ENCODE peak calls at places on chromosomes 3 and 15, in five cellular contexts. J, S, C, H and W are unnamed samples.

GRCh38 chr3:63918321-63918720 is 6.1 kb upstream of the SCAANT1 start:
- DNase-seq in H (no peak), C (no peak), J (no peak), S (no peak), W (no peak)

GRCh38 chr3:29317659-29318173 is 36.8 kb downstream of the RBMS3 start:
- DNase-seq in H (no peak), J (no peak), S (no peak), C (no peak), W (no peak)

GRCh38 chr3:55305714-55306485 is 181.2 kb downstream of the WNT5A start:
- DNase-seq in J (no peak), H (no peak), C (no peak), S (no peak), W (no peak)

GRCh38 chr3:171614318-171614967 is 154.2 kb upstream of the TNIK start:
- DNase-seq in H (peak), S (peak), J (peak), C (no peak), W (no peak)

GRCh38 chr3:36455406-36455805 is 75.1 kb downstream of the STAC start:
- DNase-seq in S (no peak), H (no peak), J (no peak), C (no peak), W (no peak)

GRCh38 chr3:194121881-194122280 is 14.1 kb upstream of the HES1 start:
- DNase-seq in H (no peak), C (no peak), S (peak), J (no peak), W (no peak)

GRCh38 chr3:160810360-160810759 is 54.3 kb downstream of the PPM1L start:
- DNase-seq in S (no peak), J (no peak), C (no peak), H (no peak), W (no peak)

GRCh38 chr3:72274511-72275295 is 489.8 kb upstream of the PROK2 start:
- DNase-seq in C (no peak), J (no peak), S (no peak), H (no peak), W (no peak)

GRCh38 chr3:135240426-135240825 is 445.4 kb downstream of the EPHB1 start:
- DNase-seq in S (no peak), J (peak), H (no peak), C (no peak), W (no peak)

GRCh38 chr15:35427091-35427490 is 118.9 kb downstream of the DPH6 start:
- DNase-seq in S (no peak), H (no peak), C (no peak), J (no peak), W (no peak)

GRCh38 chr3:191070201-191070600 is 128.8 kb upstream of the OSTN start:
- DNase-seq in C (no peak), H (no peak), J (no peak), S (no peak), W (no peak)

GRCh38 chr3:31688847-31689246 is 156.1 kb downstream of the STT3B start:
- DNase-seq in C (no peak), S (no peak), H (no peak), J (no peak), W (no peak)

GRCh38 chr3:172152869-172153268 is 113.5 kb downstream of the FNDC3B start:
- DNase-seq in C (no peak), J (no peak), S (no peak), H (no peak), W (no peak)

GRCh38 chr3:194496217-194496881 is 9.5 kb upstream of the ATP13A3 start:
- DNase-seq in C (no peak), J (no peak), H (no peak), S (peak), W (no peak)

GRCh38 chr15:67840747-67841634 is 1.1 kb upstream of the RNU6-1 start:
- DNase-seq in J (peak), S (peak), H (no peak), C (no peak), W (no peak)

GRCh38 chr3:72957303-72957702 is 39.3 kb upstream of the PPP4R2 start:
- DNase-seq in H (no peak), J (no peak), C (no peak), S (peak), W (no peak)

GRCh38 chr3:127457094-127457475 is 133.4 kb downstream of the TPRA1 start:
- DNase-seq in C (no peak), S (no peak), H (peak), J (no peak), W (no peak)

GRCh38 chr3:125651246-125651645 is 55.9 kb upstream of the OSBPL11 start:
- DNase-seq in H (peak), J (no peak), C (no peak), S (no peak), W (no peak)

GRCh38 chr3:184850201-184850600 is 38.2 kb downstream of the VPS8 start:
- DNase-seq in C (no peak), H (no peak), S (no peak), J (no peak), W (no peak)

GRCh38 chr3:43737001-43737440 is 46.3 kb downstream of the ABHD5 start:
- DNase-seq in H (no peak), C (no peak), S (no peak), J (no peak), W (no peak)

GRCh38 chr3:126357299-126358037 is at the start of gene KLF15:
- DNase-seq in H (peak), J (peak), C (peak), S (peak), W (peak)

GRCh38 chr3:120682095-120682681 is at the start of gene HGD:
- DNase-seq in C (no peak), H (no peak), J (no peak), S (peak), W (no peak)

GRCh38 chr15:98177950-98178848 is 217.7 kb downstream of the ARRDC4 start:
- DNase-seq in H (peak), J (peak), C (peak), S (peak), W (peak)

GRCh38 chr3:185439745-185440466 is 58.9 kb downstream of the TMEM41A start:
- DNase-seq in C (no peak), S (no peak), H (no peak), J (no peak), W (no peak)

GRCh38 chr15:70036585-70037343 is 61.0 kb downstream of the TLE3 start:
- DNase-seq in S (no peak), C (no peak), J (no peak), H (no peak), W (no peak)

GRCh38 chr15:41779662-41780157 is 5.4 kb downstream of the MAPKBP1 start:
- DNase-seq in S (no peak), J (no peak), C (no peak), H (no peak), W (no peak)

GRCh38 chr3:48015451-48016182 is 599 bp downstream of the MAP4 start:
- DNase-seq in S (peak), H (no peak), J (no peak), C (no peak), W (no peak)

GRCh38 chr3:48013288-48013980 is 2.8 kb downstream of the MAP4 start:
- DNase-seq in C (peak), J (peak), S (peak), H (no peak), W (no peak)

GRCh38 chr3:48014358-48014757 is 1.9 kb downstream of the MAP4 start:
- DNase-seq in H (no peak), C (no peak), S (no peak), J (no peak), W (no peak)

GRCh38 chr3:48011771-48012170 is 4.4 kb downstream of the MAP4 start:
- DNase-seq in S (no peak), C (no peak), J (no peak), H (no peak), W (no peak)

DNA sequence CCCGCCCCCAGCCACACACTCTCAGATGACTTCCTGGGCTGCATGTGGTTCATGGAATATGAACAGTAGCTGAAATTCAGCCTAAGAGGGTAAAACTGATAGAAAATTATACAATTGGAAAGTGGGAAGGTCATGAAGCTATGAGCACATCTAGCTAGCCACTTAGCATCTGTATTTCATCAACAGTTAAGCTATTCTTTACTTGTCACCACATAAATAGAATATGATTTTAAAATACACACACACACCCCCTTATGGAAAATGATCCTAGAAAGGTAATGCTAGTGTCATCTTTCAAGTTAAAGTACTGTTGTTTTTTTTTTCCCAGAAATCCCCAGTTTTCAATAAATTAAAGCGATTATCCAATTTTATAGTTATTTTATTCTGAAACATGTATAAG is 3.6 kb downstream of the MAP4 start:
- DNase-seq in J (no peak), H (no peak), C (no peak), S (no peak), W (no peak)
- H3K4me3 ChIP-seq in J (no peak), H (no peak), C (no peak), S (no peak), W (no peak)

DNA sequence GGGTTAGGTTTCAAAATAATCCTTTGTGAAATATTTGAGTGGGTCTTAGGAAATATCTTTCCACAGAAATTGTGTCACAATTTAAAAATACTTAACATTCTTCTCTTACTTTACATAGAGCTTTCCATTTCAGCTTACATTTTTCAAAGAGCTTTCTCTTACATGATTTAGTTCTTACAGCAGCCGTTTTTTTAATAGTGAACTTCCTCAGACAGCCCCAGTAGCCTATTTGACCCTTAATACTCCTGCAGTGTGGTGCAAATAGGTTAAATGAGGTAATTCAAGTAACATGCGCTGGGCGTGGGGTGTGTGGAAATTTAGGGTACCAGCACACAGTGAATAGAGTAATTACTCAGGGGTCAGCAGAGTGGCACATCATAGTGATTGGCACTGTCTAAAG is 21.8 kb downstream of the P2RY12 start:
- DNase-seq in S (no peak), C (no peak), J (no peak), H (no peak), W (no peak)
- TF ChIP-seq SIN3A in S (no peak), C (no peak), J (no peak), H (no peak), W (no peak)

DNA sequence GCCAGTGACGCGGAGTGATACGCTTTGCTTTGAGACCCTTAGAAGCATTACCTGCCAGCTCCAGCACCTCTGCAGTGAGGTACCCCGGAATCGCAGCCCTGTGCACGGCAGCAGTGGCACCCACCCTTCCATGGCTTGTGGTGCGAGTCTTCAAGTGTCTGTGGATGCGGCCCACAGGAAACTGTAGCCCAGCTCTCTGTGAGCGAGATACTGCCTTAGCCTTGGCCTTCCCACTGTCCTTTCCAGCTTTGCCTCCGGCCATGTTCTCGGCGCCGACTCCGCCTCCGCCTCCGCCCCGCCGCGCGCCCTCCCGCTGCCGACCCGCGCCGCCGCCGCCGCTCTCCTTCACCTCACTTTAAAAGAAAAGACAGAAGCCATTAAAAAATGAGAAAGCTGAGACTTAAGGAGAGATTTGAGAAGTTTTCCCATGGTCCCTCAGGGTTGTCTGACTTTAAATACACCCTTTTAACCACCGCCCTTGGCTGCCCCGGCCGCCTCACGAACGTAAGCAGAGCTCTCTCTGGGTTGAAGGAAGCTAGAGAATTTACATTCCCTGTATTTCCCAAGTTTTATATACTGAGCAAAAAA is 78.5 kb upstream of the FAM174B start:
- DNase-seq in C (no peak), S (no peak), J (peak), H (no peak), W (no peak)
- H3K4me3 ChIP-seq in C (no peak), S (no peak), J (peak), H (no peak), W (peak)

DNA sequence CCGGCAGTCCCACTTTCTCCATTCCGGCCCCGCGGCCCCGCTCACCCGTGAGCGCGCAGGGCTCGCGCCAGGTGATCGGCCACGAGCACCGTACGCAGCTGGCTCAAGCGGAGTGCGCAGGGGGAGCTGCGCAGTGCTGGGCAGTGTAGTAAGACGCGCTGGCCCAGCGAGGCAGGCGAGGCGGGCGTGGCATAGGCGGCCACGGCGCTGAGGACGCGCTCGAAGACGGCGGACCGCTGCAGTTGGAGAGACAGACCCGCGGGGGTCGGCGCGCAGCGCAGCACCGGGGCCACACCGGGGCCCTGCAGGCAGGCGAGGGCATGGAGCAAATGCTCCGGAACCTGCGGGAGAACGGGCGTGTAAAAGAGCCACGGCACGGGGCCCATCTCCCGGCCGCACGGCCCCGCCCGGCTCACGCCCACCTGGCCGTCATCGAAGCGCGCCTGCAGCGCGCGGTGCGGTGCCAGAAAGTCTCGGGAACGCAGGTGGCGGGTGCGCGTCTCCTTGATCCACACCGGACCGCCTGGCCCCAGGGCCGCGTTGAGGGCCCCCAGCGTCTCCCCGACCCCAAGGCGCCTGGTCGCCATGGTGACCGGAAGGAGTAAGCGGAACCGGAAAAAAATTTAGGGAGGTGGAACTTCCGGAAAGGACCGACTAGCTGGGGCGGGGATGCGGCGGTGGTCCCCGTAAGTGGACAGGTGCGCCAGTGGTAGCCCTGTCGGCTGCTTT is at the start of gene DALRD3:
- DNase-seq in S (peak), H (peak), J (peak), C (peak), W (no peak)
- TF ChIP-seq SIN3A in S (peak), H (peak), J (peak), C (no peak), W (peak)

GRCh38 chr15:49232407-49232806 is 62.4 kb downstream of the GALK2 start:
- DNase-seq in J (no peak), H (no peak), C (no peak), S (no peak), W (no peak)
- H3K4me3 ChIP-seq in J (no peak), H (no peak), C (no peak), S (no peak), W (no peak)

DNA sequence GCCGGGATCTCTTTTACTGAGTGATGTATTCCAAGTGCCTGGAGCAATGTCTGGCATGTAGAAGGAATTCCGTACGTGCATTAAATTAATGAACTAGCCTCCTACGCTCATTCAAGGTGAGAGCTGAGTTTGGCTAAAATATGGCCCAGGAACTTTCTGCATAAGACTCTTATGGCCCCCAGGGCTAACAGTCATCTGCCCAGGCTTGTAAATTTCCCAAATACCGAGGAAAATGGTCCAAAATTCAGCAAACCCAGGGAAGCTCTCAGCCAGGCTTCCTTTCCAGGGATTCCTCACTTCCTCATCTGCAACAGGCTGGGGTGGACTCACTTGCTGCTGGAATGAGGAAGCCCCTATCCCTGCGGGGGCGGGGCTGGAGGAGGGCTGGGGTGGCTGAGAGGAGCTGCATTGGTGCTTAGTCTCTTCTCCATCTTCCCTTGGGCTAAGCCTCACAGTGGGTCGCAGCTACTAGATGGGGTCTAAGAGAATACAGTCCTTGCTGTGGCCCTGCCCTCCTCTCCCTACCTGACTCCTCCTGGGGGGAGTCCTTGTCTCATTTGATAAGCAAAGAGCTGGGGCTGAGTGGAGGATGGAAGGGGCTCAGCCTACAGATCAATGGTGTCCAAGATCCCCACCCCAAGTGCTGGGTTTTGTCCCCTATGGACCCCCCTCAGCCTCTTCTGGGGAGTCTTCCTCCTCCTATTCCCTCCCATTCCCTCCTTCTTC is 28.5 kb upstream of the APOD start:
- DNase-seq in J (no peak), H (no peak), S (no peak), C (no peak), W (no peak)
- TF ChIP-seq SIN3A in J (no peak), H (no peak), S (no peak), C (no peak), W (no peak)